ENCODE peak calls at places on chromosomes 16 and 17, in four cellular contexts. U is effector memory CD4-positive, alpha-beta T cell; L is astrocyte of the cerebellum; A is fibroblast of pulmonary artery. R is an unnamed sample.

GRCh38 chr16:46746821-46747776 is 1.0 kb downstream of the MYLK3 start:
- DNase-seq in U (no peak), L (no peak), A (no peak), R (no peak)

GRCh38 chr17:63246344-63246743 is 199.8 kb downstream of the CYB561 start:
- DNase-seq in U (no peak), L (no peak), A (peak), R (no peak)

GRCh38 chr16:82184213-82184612 is 14.2 kb upstream of the MPHOSPH6 start:
- DNase-seq in U (no peak), L (no peak), A (no peak), R (no peak)

GRCh38 chr17:8869416-8869815 is 1.9 kb upstream of the PIK3R6 start:
- DNase-seq in U (no peak), L (no peak), A (no peak), R (no peak)

GRCh38 chr17:26818736-26819135 is 475.2 kb upstream of the WSB1 start:
- DNase-seq in U (no peak), L (no peak), A (peak), R (no peak)

GRCh38 chr16:67779256-67780014 is 26.9 kb downstream of the RANBP10 start:
- DNase-seq in U (no peak), L (no peak), A (no peak), R (peak)

GRCh38 chr17:34300652-34301390 is 15.3 kb downstream of the CCL11 start:
- DNase-seq in U (no peak), L (peak), A (peak), R (no peak)

GRCh38 chr17:76535788-76536510 is 1.6 kb downstream of the CYGB start:
- DNase-seq in U (no peak), L (no peak), A (no peak), R (no peak)

GRCh38 chr17:76940738-76941350 is 72.6 kb downstream of the MGAT5B start:
- DNase-seq in U (no peak), L (no peak), A (no peak), R (no peak)

GRCh38 chr17:8494506-8495111 is 58.9 kb downstream of the NDEL1 start:
- DNase-seq in U (no peak), L (no peak), A (no peak), R (no peak)

GRCh38 chr17:68600881-68601564 is at the start of gene FAM20A:
- DNase-seq in U (no peak), L (no peak), A (no peak), R (no peak)

GRCh38 chr17:66995944-66996343 is 31.4 kb downstream of the CACNG4 start:
- DNase-seq in U (no peak), L (no peak), A (no peak), R (no peak)

GRCh38 chr16:53232826-53233529 is 178.2 kb downstream of the CHD9 start:
- DNase-seq in U (no peak), L (no peak), A (no peak), R (peak)

GRCh38 chr17:70499067-70499786 is 329.9 kb downstream of the KCNJ2 start:
- DNase-seq in U (no peak), L (no peak), A (no peak), R (no peak)

GRCh38 chr17:81726004-81726403 is 13.9 kb downstream of the SLC25A10 start:
- DNase-seq in U (no peak), L (no peak), A (no peak), R (peak)

GRCh38 chr16:46947900-46948547 is 25.4 kb downstream of the DNAJA2 start:
- DNase-seq in U (no peak), L (peak), A (peak), R (peak)

GRCh38 chr16:74874123-74874522 is 99.5 kb upstream of the FA2H start:
- DNase-seq in U (no peak), L (no peak), A (no peak), R (no peak)

GRCh38 chr16:3019594-3020246 is 448 bp upstream of the TNFRSF12A start:
- DNase-seq in U (no peak), L (no peak), A (no peak), R (no peak)

GRCh38 chr17:68319420-68320162 is 28.3 kb downstream of the ARSG start:
- DNase-seq in U (no peak), L (no peak), A (no peak), R (no peak)

GRCh38 chr17:78441271-78441986 is 63.0 kb downstream of the PGS1 start:
- DNase-seq in U (no peak), L (no peak), A (no peak), R (no peak)

GRCh38 chr17:4583796-4584124 is 569 bp upstream of the SMTNL2 start:
- DNase-seq in U (no peak), L (no peak), A (no peak), R (no peak)
- H3K4me3 ChIP-seq in U (peak), L (peak), A (no peak), R (no peak)

DNA sequence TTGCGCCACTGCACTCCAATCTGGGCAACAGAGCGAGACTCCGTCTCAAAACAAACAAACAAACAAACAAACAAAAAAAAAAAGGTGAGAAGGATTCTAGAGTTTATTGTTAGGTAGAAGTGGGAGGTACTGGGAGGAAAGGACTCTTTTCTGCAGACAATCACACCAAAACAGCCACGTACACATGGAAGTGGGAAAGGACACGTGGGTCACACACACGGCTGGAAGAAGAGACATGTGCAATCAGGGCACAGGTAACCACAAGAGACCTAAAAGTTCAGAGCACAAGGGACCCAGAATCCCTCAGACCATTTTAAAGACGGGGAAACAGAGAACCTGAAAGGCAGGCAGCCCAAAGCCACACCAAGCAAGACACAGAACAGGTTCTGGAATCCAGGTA is 20.5 kb downstream of the XYLT1 start:
- DNase-seq in U (no peak), L (no peak), A (no peak), R (no peak)
- H3K4me3 ChIP-seq in U (no peak), L (no peak), A (no peak), R (no peak)

DNA sequence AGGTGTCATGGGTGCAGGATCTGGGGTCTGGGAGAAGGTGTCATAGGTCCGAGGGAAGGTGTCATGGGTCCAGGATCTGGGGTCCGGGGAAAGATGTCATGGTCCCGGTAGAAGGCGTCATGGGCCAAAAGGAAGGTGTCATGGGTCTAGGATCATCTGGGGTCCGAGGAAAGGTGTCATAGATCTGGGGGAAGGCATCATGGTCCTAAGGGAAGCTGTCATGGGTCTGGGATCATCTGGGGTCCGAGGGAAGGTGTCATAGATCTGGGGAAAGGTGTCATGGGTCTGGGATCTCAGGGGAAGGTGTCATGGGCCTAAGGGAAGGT is 972 bp downstream of the RAB40C start:
- DNase-seq in U (no peak), L (no peak), A (no peak), R (no peak)
- H3K4me3 ChIP-seq in U (peak), L (peak), A (peak), R (peak)

GRCh38 chr17:50164697-50164988 is 1.2 kb upstream of the SGCA start:
- DNase-seq in U (no peak), L (no peak), A (no peak), R (no peak)

GRCh38 chr17:50162466-50163254 is 3.1 kb upstream of the SGCA start:
- DNase-seq in U (no peak), L (no peak), A (no peak), R (no peak)

GRCh38 chr17:50163846-50164696 is 1.7 kb upstream of the SGCA start:
- DNase-seq in U (no peak), L (no peak), A (no peak), R (no peak)

GRCh38 chr17:50161023-50161910 is 4.5 kb upstream of the SGCA start:
- DNase-seq in U (peak), L (peak), A (peak), R (peak)

GRCh38 chr17:50161911-50162288 is 3.9 kb upstream of the SGCA start:
- DNase-seq in U (no peak), L (no peak), A (no peak), R (no peak)
- H3K4me3 ChIP-seq in U (peak), L (peak), A (no peak), R (no peak)

DNA sequence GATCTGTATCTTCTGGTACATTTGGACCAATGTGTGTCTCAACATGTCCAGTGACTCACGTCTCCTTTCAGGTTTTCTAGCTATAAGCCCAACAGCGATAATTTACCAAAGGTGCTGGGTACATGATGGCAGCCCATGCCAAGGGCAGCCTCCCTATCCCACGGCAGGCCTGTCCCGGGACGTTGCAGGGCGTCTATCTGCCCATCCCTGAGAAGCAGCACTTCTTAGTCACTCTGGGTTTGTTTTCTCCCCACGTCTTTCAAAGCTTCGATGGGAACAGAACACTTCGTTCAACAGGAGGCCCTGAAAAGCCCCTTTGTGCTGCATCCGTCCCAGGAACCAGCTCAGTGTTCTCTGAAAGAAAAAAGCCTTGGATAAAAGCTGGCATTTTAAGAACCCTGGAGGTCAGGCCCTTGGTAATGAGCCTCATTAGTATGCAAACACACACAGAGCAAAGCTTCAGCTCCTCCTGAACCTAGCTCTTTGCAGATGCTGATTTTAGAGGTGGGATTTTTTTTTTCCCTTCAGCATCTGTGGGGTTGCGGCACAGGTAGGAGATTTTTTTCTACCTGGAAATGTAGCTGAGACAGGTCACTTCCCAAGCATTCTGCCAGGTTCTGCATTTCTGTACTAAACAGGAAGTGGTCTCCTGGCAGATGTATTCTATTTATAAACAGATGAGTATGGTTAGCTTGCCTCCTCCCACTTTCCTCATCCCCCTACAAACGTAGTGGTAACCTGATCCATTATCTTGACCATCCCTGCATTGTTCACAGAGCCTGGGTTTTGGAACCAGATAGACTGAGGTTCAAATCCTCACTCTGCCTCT is 17.5 kb upstream of the MT4 start:
- DNase-seq in U (no peak), L (peak), A (peak), R (no peak)
- H3K4me3 ChIP-seq in U (no peak), L (no peak), A (no peak), R (no peak)

GRCh38 chr17:37833237-37833859 is 88.5 kb upstream of the HNF1B start:
- DNase-seq in U (no peak), L (no peak), A (no peak), R (no peak)
- H3K4me3 ChIP-seq in U (no peak), L (no peak), A (no peak), R (no peak)

GRCh38 chr16:51267676-51268075 is 116.6 kb upstream of the SALL1 start:
- DNase-seq in U (no peak), L (no peak), A (no peak), R (no peak)

GRCh38 chr16:51262428-51262827 is 111.4 kb upstream of the SALL1 start:
- DNase-seq in U (no peak), L (no peak), A (no peak), R (no peak)

GRCh38 chr16:51261919-51262318 is 110.8 kb upstream of the SALL1 start:
- DNase-seq in U (no peak), L (no peak), A (no peak), R (no peak)
- H3K4me3 ChIP-seq in U (no peak), L (no peak), A (no peak), R (no peak)

R was measured in LNCaP clone FGC.